ENCODE peak calls at places on chromosomes 1 and 21, in five cellular contexts. S is psoas muscle, I is fibroblast of lung, N is sigmoid colon, U is cardiac muscle cell. P is an unnamed sample.
A peak's percentile ranks its signal among the peaks of the same experiment; 100 is the strongest.

GRCh38 chr1:113423826-113424225 is 33.5 kb downstream of the MAGI3 start:
- DNase-seq in N (no peak), I (no peak), U (no peak), S (no peak), P (no peak)

GRCh38 chr1:42690477-42691156 is 8.4 kb downstream of the YBX1 start:
- DNase-seq in S (no peak), I (no peak), N (no peak), U (no peak), P (no peak)

GRCh38 chr1:46474580-46474979 is 15.1 kb upstream of the DMBX1 start:
- DNase-seq in U (no peak), I (no peak), N (no peak), S (no peak), P (no peak)

GRCh38 chr1:244276646-244277045 is 175.1 kb downstream of the ADSS2 start:
- DNase-seq in N (no peak), U (peak; percentile 9), S (no peak), I (no peak), P (no peak)

GRCh38 chr1:85822696-85823095 is 114.5 kb upstream of the ZNHIT6 start:
- DNase-seq in N (no peak), U (no peak), I (no peak), S (no peak), P (no peak)

GRCh38 chr1:222824641-222825040 is 9.8 kb downstream of the DISP1 start:
- DNase-seq in N (no peak), S (no peak), I (no peak), U (no peak), P (no peak)

GRCh38 chr1:160062134-160062533 is 7.8 kb downstream of the KCNJ10 start:
- DNase-seq in U (no peak), N (peak; percentile 69), S (no peak), I (no peak), P (no peak)

GRCh38 chr1:37255111-37255795 is 219.1 kb upstream of the ZC3H12A start:
- DNase-seq in N (no peak), S (no peak), U (peak; percentile 86), I (no peak), P (no peak)

GRCh38 chr1:67838180-67838912 is 5.1 kb upstream of the GNG12 start:
- DNase-seq in I (no peak), U (no peak), N (no peak), S (no peak), P (no peak)

GRCh38 chr1:212455406-212456165 is 22.9 kb downstream of the NENF start:
- DNase-seq in S (peak; percentile 93), U (peak; percentile 85), N (peak; percentile 92), I (peak; percentile 86), P (peak; percentile 89)

GRCh38 chr1:222002503-222002902 is 260.6 kb upstream of the DUSP10 start:
- DNase-seq in U (no peak), S (no peak), I (no peak), N (no peak), P (no peak)

GRCh38 chr1:92909321-92909720 is 51.9 kb downstream of the DIPK1A start:
- DNase-seq in S (no peak), I (peak; percentile 83), N (no peak), U (no peak), P (no peak)

GRCh38 chr21:31343680-31344480 is at the start of gene TIAM1:
- DNase-seq in S (peak; percentile 74), N (peak; percentile 80), I (peak; percentile 62), U (peak; percentile 59), P (peak; percentile 43)

GRCh38 chr21:14452842-14453241 is 69.9 kb upstream of the HSPA13 start:
- DNase-seq in N (no peak), U (no peak), S (no peak), I (no peak), P (no peak)

GRCh38 chr1:117660266-117660973 is 54.6 kb downstream of the TENT5C start:
- DNase-seq in U (no peak), I (no peak), S (no peak), N (no peak), P (no peak)

GRCh38 chr1:108079550-108079949 is 114.6 kb upstream of the VAV3 start:
- DNase-seq in U (peak; percentile 68), N (no peak), I (no peak), S (no peak), P (peak; percentile 21)

GRCh38 chr1:7234471-7234755 is 449.2 kb downstream of the CAMTA1 start:
- DNase-seq in N (no peak), I (no peak), U (no peak), S (no peak), P (no peak)

GRCh38 chr1:184827600-184828368 is 73.1 kb upstream of the EDEM3 start:
- DNase-seq in N (no peak), U (peak; percentile 27), I (peak; percentile 45), S (no peak), P (no peak)

GRCh38 chr1:18325151-18325550 is 155.6 kb upstream of the KLHDC7A start:
- DNase-seq in N (no peak), U (no peak), S (no peak), I (no peak), P (no peak)

GRCh38 chr1:18323259-18323658 is 157.5 kb upstream of the KLHDC7A start:
- DNase-seq in N (no peak), I (no peak), S (no peak), U (no peak), P (no peak)

GRCh38 chr1:18326171-18326950 is 154.4 kb upstream of the KLHDC7A start:
- DNase-seq in U (no peak), I (no peak), N (no peak), S (no peak), P (no peak)

GRCh38 chr1:18322353-18323032 is 158.2 kb upstream of the KLHDC7A start:
- DNase-seq in U (peak; percentile 25), S (no peak), N (no peak), I (no peak), P (no peak)

GRCh38 chr1:18324246-18324645 is 156.5 kb upstream of the KLHDC7A start:
- DNase-seq in N (no peak), I (no peak), U (no peak), S (no peak), P (no peak)
- TF ChIP-seq CTCF in N (no peak), I (no peak), U (peak; percentile 22), S (no peak), P (no peak)

GRCh38 chr1:32361308-32361673 is 994 bp downstream of the FAM229A start:
- DNase-seq in N (no peak), I (no peak), U (no peak), S (peak; percentile 64), P (no peak)
- H3K4me3 ChIP-seq in N (peak overlapping the region; percentile 51), I (no peak overlapping the region), U (peak overlapping the region; percentile 25), S (peak overlapping the region; percentile 59), P (no peak overlapping the region)

DNA sequence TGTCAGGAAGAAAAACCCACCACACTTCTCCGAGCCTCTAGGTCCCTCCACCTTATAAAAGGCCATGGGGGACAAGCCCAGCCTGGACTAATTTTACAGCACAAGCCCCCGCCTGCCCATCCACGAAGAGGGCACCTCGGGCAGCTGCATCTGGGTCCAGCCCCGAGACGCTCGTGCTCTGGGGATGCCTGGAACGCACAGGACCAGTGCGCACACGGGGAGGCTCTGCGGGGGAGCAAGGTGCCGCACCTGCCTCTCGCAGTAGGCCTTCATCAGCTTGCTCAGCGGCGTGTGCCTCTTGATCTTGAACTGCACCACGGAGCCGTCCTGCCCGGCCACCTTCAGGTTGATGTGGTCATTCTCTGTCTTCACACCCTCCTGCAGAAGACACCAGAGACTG is 4.1 kb downstream of the SUMO3 start:
- DNase-seq in S (no peak), U (no peak), I (no peak), N (peak; percentile 58), P (no peak)
- H3K4me1 ChIP-seq in S (peaks cover 13% of the 10 kb centered on the region), U (peaks cover 3% of the 10 kb centered on the region), I (peaks cover 3% of the 10 kb centered on the region), N (peaks cover 22% of the 10 kb centered on the region), P (peaks cover 4% of the 10 kb centered on the region)

DNA sequence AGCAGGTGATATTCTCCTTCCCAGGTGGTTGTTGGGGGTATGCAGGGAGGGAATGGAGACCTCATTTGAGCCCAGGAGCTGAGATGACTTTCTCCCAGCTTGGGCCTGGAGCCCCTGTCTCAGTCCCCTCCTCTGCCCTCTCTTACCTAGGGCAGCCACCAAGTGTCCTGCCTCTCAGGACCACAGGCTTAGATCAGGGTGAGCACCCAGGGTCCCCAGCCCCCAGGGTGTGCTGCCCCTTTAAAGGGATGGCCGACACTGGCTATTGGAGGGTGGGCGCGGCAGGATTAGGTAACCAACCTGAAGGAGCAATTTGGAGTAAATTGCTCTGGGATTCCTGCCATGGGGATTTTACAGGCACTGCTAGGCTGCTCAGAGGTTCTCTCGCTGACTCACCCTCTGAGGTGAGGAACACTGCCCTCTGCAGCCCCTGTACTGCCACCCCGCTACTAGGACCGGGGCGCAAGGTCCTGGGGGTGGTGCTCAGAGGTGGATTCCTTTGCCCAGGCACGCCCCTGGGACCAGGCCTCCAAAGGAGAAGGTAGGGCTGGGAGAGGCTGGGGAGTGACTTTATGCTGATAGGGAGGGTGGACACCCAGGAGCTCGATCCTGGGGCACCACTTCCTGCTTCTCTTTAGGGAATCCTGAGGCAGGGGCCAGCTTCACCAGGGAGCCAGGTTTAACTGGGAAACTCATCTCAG is 1.5 kb downstream of the RPS6KA1 start:
- DNase-seq in N (no peak), I (peak; percentile 19), S (no peak), U (peak; percentile 65), P (peak; percentile 93)
- TF ChIP-seq CTCF in N (no peak), I (peak; percentile 6), S (no peak), U (peak; percentile 32), P (peak; percentile 55)

DNA sequence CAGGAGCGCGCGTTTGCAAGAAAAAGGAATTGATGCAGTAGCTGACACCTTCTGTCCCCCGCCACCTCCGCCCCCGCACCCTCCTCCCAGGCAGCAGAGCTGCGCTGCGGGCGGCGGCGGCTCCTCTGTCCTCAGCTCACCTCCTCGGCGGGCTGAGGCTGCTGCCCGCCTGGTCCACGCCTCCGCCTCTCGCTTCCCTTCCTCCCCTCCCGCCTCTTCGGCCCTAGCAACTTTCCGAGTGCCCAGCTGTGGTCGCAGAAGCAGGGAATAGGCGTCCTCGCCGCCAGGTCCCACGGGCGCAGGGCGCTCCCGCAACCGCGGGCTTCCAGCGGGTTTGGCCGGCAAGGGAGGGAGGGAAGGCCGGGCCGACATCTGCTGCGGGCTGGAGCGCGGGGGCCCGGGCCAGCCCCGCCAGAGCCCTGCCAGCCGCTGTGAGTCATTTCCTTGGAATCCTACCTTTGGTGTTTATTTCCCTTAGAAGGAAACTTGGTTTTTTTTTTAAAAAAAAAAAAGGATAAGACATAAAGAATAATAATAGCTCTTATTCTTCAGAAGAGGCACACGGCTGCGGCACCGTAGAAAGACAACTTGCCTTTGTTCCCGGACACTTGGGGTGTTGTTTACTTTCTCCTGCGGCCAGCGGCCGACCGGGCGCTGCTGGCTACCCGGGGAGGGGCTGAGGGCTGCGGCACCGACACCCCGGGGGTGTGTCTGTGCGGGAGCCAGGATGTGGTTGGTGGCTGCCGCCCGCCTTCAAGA is 1.1 kb downstream of the SERTAD4 start:
- DNase-seq in S (no peak), I (peak; percentile 35), U (peak; percentile 53), N (peak; percentile 76), P (peak; percentile 77)
- H3K4me3 ChIP-seq in S (peak overlapping the region; percentile 71), I (peak overlapping the region; percentile 61), U (peak overlapping the region; percentile 54), N (peak overlapping the region; percentile 88), P (peak overlapping the region; percentile 36)

GRCh38 chr1:56551691-56552090 is 27.7 kb downstream of the PLPP3 start:
- DNase-seq in S (no peak), U (no peak), I (no peak), N (no peak), P (no peak)
- H3K4me1 ChIP-seq in S (peaks cover 53% of the 10 kb centered on the region), U (peaks cover 9% of the 10 kb centered on the region), I (no peaks in the 10 kb centered on the region), N (peaks cover 30% of the 10 kb centered on the region), P (peaks cover 8% of the 10 kb centered on the region)